ENCODE peak calls at places on chromosome 18, in five cellular contexts. S, V, R, N and D are unnamed samples.

GRCh38 chr18:13835202-13835601 is 11.3 kb downstream of the MC5R start:
- DNase-seq in S (no peak), V (no peak), R (no peak), N (no peak), D (no peak)

GRCh38 chr18:76458522-76459311 is 36.3 kb downstream of the ZNF516 start:
- DNase-seq in S (no peak), V (no peak), R (no peak), N (no peak), D (peak)

GRCh38 chr18:13619505-13620205 is 106.7 kb downstream of the FAM210A start:
- DNase-seq in S (no peak), V (no peak), R (no peak), N (no peak), D (no peak)

GRCh38 chr18:30929065-30929464 is 113.5 kb downstream of the DSC3 start:
- DNase-seq in S (no peak), V (no peak), R (no peak), N (no peak), D (no peak)

GRCh38 chr18:75728621-75729020 is 301.1 kb upstream of the SMIM21 start:
- DNase-seq in S (no peak), V (no peak), R (no peak), N (no peak), D (no peak)

GRCh38 chr18:7954229-7954628 is 387.1 kb downstream of the PTPRM start:
- DNase-seq in S (no peak), V (no peak), R (no peak), N (no peak), D (no peak)

GRCh38 chr18:21281611-21282010 is 39.6 kb downstream of the GREB1L start:
- DNase-seq in S (no peak), V (no peak), R (no peak), N (no peak), D (no peak)

GRCh38 chr18:56028514-56028913 is 440.5 kb upstream of the TCF4 start:
- DNase-seq in S (no peak), V (no peak), R (no peak), N (no peak), D (no peak)

GRCh38 chr18:13513015-13513414 is 213.3 kb downstream of the FAM210A start:
- DNase-seq in S (no peak), V (peak), R (no peak), N (no peak), D (no peak)

GRCh38 chr18:65326831-65327230 is 424.0 kb upstream of the CDH7 start:
- DNase-seq in S (no peak), V (no peak), R (no peak), N (no peak), D (no peak)

DNA sequence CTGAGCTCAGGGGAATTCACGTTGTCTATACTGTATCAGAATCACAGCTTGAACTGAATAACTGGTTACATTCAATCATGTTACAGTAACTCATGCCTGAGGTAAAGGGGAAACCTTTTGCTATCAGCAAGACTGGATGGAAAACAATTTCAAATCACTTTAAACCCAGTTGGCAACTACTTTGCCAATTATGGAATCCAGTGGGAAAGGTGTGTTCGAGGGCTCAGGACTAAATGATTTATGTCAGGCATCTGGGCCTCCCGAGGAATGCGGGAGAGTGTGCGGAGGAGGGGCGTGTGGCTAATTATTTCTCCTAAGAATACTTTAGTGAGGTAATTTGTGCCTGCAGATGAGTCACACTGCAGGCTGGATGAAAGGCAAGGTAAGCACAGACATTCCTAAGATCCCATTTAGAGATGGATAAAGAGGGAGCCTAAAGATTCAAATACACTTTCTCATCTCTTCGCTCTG is 100.1 kb downstream of the HRH4 start:
- DNase-seq in S (peak), V (no peak), R (no peak), N (no peak), D (no peak)
- H3K27ac ChIP-seq in S (no peak), V (no peak), R (no peak), N (no peak), D (no peak)

GRCh38 chr18:57469884-57470283 is 34.7 kb downstream of the ONECUT2 start:
- DNase-seq in S (no peak), V (no peak), R (no peak), N (peak), D (no peak)

GRCh38 chr18:57461652-57462269 is 26.6 kb downstream of the ONECUT2 start:
- DNase-seq in S (no peak), V (no peak), R (no peak), N (no peak), D (no peak)

GRCh38 chr18:57466307-57466706 is 31.1 kb downstream of the ONECUT2 start:
- DNase-seq in S (no peak), V (no peak), R (no peak), N (no peak), D (no peak)

GRCh38 chr18:57466745-57467144 is 31.6 kb downstream of the ONECUT2 start:
- DNase-seq in S (no peak), V (no peak), R (no peak), N (no peak), D (no peak)
- TF ChIP-seq CTCF in S (no peak), V (no peak), R (no peak), N (no peak), D (no peak)

DNA sequence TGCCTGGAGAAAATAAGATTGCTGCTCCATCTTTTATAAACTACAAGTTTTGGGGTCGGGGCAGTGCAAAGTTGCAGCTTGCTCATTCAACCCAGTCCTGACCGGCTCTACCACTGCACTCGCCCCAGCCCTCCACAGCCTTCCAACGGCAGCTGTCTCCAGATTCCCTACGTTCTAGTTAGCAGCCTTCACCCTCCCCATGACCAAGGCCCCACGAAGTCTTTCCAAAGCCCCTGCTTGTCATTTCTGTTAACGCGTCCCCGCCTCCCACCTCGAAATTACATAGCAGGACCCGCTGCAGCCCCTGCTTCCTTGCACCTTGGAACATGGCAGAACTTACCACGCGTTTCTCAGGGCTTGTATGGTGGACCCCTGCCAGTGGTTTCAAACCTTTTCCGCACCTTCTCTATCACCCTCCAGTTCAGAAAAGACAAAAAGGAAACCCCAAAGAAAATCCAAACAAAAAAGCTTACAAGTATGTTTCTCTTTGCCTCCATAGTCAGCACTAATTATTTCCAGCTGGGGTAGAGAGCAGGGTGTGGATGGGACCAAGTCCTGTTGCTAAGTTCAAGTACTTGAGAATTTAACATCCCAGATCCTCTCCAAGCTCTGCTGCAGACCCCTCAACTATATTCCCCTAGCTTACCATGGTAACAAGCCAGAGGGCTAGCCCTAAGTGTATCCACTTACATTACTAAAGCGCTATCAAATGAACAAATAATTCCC is 161.5 kb downstream of the TGIF1 start:
- DNase-seq in S (no peak), V (no peak), R (no peak), N (no peak), D (no peak)
- H3K27ac ChIP-seq in S (peak), V (no peak), R (no peak), N (no peak), D (no peak)

GRCh38 chr18:62564044-62564443 is 41.2 kb downstream of the ZCCHC2 start:
- DNase-seq in S (no peak), V (no peak), R (no peak), N (no peak), D (no peak)

GRCh38 chr18:62566818-62567217 is 44.0 kb downstream of the ZCCHC2 start:
- DNase-seq in S (no peak), V (no peak), R (no peak), N (no peak), D (no peak)

GRCh38 chr18:62571037-62571436 is 48.2 kb downstream of the ZCCHC2 start:
- DNase-seq in S (no peak), V (no peak), R (no peak), N (no peak), D (no peak)

GRCh38 chr18:62569081-62569480 is 46.3 kb downstream of the ZCCHC2 start:
- DNase-seq in S (no peak), V (no peak), R (no peak), N (no peak), D (no peak)

GRCh38 chr18:62566199-62566598 is 43.4 kb downstream of the ZCCHC2 start:
- DNase-seq in S (no peak), V (no peak), R (no peak), N (peak), D (no peak)
- TF ChIP-seq CTCF in S (peak), V (peak), R (no peak), N (no peak), D (peak)

GRCh38 chr18:48621815-48622555 is 83.2 kb downstream of the CTIF start:
- DNase-seq in S (no peak), V (no peak), R (no peak), N (no peak), D (no peak)

GRCh38 chr18:48622911-48623431 is 84.1 kb downstream of the CTIF start:
- DNase-seq in S (no peak), V (no peak), R (no peak), N (no peak), D (no peak)

GRCh38 chr18:48627216-48627615 is 88.4 kb downstream of the CTIF start:
- DNase-seq in S (peak), V (no peak), R (no peak), N (no peak), D (no peak)

GRCh38 chr18:48621240-48621639 is 82.4 kb downstream of the CTIF start:
- DNase-seq in S (no peak), V (no peak), R (no peak), N (no peak), D (no peak)

DNA sequence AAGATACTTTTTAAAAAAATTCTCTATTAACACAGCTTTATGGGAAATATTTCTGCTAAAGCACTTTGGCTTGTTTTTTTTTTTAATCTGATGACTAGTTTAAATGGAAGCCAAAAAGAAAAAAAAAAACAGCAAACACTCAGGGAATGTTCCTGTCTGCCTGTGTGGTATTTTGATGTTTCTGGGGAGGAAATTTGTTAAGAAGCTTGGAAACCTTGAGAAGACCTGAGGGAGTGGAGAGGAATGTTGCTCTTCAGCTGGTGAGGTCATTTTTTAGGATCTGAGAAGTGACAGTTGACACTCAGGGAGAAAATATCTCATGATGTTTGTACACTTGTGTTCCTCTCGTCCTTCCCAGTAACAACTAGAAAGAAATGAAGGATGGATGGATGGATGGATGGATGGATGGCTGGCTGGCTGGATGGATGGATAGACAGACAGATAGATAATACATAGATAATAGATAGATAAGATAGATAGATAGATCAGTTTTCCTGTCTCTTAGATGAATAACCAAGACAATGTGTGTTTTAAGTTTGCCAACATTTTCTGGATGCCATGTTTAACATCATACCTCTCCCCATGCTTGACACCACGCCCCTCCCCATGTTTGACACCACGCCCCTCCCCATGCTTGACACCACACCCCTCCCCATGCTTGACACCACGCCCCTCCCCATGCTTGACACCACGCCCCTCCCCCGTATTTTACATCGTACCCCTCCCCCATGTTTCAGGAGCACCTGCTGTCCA is 84.8 kb downstream of the CTIF start:
- DNase-seq in S (no peak), V (no peak), R (no peak), N (no peak), D (no peak)
- H3K27ac ChIP-seq in S (no peak), V (no peak), R (peak), N (no peak), D (no peak)

DNA sequence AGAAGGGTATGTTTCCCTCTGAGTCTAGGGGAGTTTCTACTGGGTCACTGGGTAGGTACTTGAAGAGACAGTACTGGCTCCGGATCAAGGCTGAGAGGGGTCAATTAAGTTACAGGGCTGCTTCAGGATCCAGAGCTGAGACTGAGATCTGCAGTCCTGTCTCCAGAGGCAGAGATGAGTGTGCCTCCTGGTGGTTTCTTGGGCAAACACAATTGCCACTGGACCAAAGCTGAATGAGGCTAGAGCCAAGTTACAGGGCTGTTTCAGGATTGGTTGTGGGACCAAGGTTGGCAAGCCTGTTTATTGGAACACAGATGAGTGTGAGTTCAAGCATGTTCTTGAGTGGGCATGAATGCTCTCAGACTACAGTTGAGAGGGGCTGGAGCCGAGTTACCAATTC is 157.9 kb downstream of the ADCYAP1 start:
- DNase-seq in S (no peak), V (no peak), R (no peak), N (no peak), D (no peak)
- TF ChIP-seq CTCF in S (no peak), V (no peak), R (no peak), N (no peak), D (no peak)

DNA sequence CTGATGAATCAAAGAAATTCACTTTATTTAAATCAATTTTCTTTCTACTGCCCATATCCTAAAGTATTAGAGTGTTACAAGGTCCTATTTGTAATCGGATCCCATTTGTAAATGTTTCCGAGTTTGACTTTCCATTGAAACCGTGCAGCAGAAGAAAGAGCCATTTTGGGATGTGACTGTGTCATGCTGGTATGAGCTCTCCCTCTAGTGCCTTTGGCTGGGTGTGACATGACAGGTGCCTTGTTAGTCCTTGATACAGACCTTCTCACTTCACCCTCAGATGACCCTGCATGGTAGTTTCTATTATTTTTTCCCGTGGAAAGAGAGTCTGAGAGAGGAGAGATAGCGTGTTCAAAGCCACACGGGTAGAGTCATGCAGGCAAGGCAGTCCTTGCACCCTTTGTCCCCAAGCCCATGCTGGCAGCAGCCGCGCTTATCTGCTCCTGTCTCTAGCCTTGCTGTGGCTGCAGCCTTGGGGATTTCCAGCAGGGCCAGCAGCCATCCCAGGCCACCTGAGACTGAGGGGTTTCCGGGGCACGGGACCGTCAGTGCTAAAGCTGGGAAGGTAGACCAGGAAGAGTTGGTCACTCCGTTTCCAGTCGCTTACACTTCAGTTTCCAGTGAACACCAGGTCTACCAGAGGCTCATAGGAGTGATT is 21.4 kb downstream of the CHMP1B start:
- DNase-seq in S (peak), V (peak), R (no peak), N (no peak), D (no peak)
- H3K27ac ChIP-seq in S (no peak), V (no peak), R (no peak), N (no peak), D (no peak)

GRCh38 chr18:79309572-79310278 is 86.0 kb upstream of the NFATC1 start:
- DNase-seq in S (no peak), V (no peak), R (no peak), N (no peak), D (no peak)
- TF ChIP-seq CTCF in S (no peak), V (no peak), R (no peak), N (no peak), D (no peak)